ENCODE peak calls at places on chromosome X, in seven cellular contexts. Z is AG08395; E is AG20443; M is Calu3; X is activated CD4-positive, alpha-beta T cell treated with anti-CD3 and anti-CD28 coated beads, Interleukin-2, amount 10 ng/mL, durations not matched to agents 7 days and 5 days; U is H9; I is NCI-H146. H is an unnamed sample.

GRCh38 chrX:24988314-24988713 is 27.5 kb downstream of the ARX start:
- DNase-seq in Z (no peak), E (no peak), M (no peak), X (no peak), U (no peak), I (peak), H (no peak)

GRCh38 chrX:69387559-69388487 is 116.3 kb upstream of the NALF2 start:
- DNase-seq in Z (peak), E (peak), M (peak), X (peak), U (peak), I (peak), H (no peak)

GRCh38 chrX:149568701-149569296 is 18.5 kb downstream of the MAGEA9B start:
- DNase-seq in Z (no peak), E (no peak), M (no peak), X (no peak), U (no peak), I (no peak), H (no peak)

GRCh38 chrX:77785746-77786548 is at the start of gene ATRX:
- DNase-seq in Z (peak), E (peak), M (peak), X (peak), U (peak), I (peak), H (peak)

GRCh38 chrX:11531226-11531625 is 134.5 kb downstream of the ARHGAP6 start:
- DNase-seq in Z (peak), E (peak), M (no peak), X (no peak), U (no peak), I (no peak), H (no peak)

GRCh38 chrX:74353984-74354383 is 50.0 kb downstream of the ZCCHC13 start:
- DNase-seq in Z (no peak), E (no peak), M (no peak), X (no peak), U (no peak), I (no peak), H (no peak)

GRCh38 chrX:21885568-21885967 is 29.8 kb downstream of the YY2 start:
- DNase-seq in Z (no peak), E (no peak), M (no peak), X (no peak), U (no peak), I (no peak), H (no peak)

GRCh38 chrX:134173541-134174272 is 63.3 kb upstream of the CCDC160 start:
- DNase-seq in Z (no peak), E (no peak), M (no peak), X (peak), U (peak), I (no peak), H (no peak)

GRCh38 chrX:48806088-48806487 is 4.2 kb downstream of the HDAC6 start:
- DNase-seq in Z (no peak), E (no peak), M (no peak), X (no peak), U (no peak), I (no peak), H (no peak)

GRCh38 chrX:5957506-5957905 is 271.2 kb downstream of the NLGN4X start:
- DNase-seq in Z (no peak), E (no peak), M (no peak), X (no peak), U (no peak), I (no peak), H (no peak)

GRCh38 chrX:39822133-39822748 is 275.5 kb downstream of the BCOR start:
- DNase-seq in Z (no peak), E (no peak), M (no peak), X (no peak), U (no peak), I (no peak), H (no peak)

GRCh38 chrX:111168314-111168713 is 72.3 kb downstream of the PAK3 start:
- DNase-seq in Z (no peak), E (peak), M (no peak), X (no peak), U (peak), I (peak), H (no peak)

GRCh38 chrX:51955200-51955599 is 61.8 kb downstream of the MAGED1 start:
- DNase-seq in Z (no peak), E (no peak), M (no peak), X (no peak), U (no peak), I (peak), H (no peak)

GRCh38 chrX:150715180-150715579 is 22.0 kb downstream of the MTMR1 start:
- DNase-seq in Z (no peak), E (no peak), M (no peak), X (no peak), U (no peak), I (no peak), H (no peak)

GRCh38 chrX:103831803-103832544 is at the start of gene RAB9B:
- DNase-seq in Z (peak), E (peak), M (peak), X (peak), U (peak), I (peak), H (peak)

GRCh38 chrX:40282901-40283674 is 185.3 kb upstream of the BCOR start:
- DNase-seq in Z (peak), E (peak), M (no peak), X (no peak), U (no peak), I (no peak), H (no peak)

GRCh38 chrX:7047951-7048350 is 99.6 kb upstream of the STS start:
- DNase-seq in Z (no peak), E (no peak), M (no peak), X (no peak), U (no peak), I (peak), H (no peak)

GRCh38 chrX:38796926-38797325 is 4.3 kb upstream of the MID1IP1 start:
- DNase-seq in Z (peak), E (peak), M (no peak), X (no peak), U (no peak), I (no peak), H (no peak)

GRCh38 chrX:21764043-21764442 is 6.1 kb upstream of the SMPX start:
- DNase-seq in Z (no peak), E (no peak), M (no peak), X (no peak), U (no peak), I (no peak), H (no peak)

GRCh38 chrX:16188687-16189086 is 21.4 kb downstream of the MAGEB17 start:
- DNase-seq in Z (peak), E (no peak), M (no peak), X (no peak), U (no peak), I (no peak), H (no peak)

H was measured in effector memory CD4-positive, alpha-beta T cell.